ENCODE peak calls at places on chromosomes 12 and 14, in eight cellular contexts. N, W, X, D, E, K, V and O are unnamed samples.

GRCh38 chr12:94585624-94586023 is 64.7 kb downstream of the TMCC3 start:
- DNase-seq in W (no peak), E (no peak), K (no peak), X (no peak), D (no peak), N (no peak), V (no peak), O (no peak)

GRCh38 chr12:66813137-66813867 is 134.4 kb upstream of the GRIP1 start:
- DNase-seq in X (peak; percentile 5), E (no peak), N (no peak), K (no peak), D (no peak), W (no peak), V (no peak), O (no peak)

GRCh38 chr14:99537399-99537798 is 56.2 kb downstream of the CCNK start:
- DNase-seq in D (peak; percentile 48), W (peak; percentile 37), E (no peak), K (peak; percentile 27), N (no peak), V (no peak), X (no peak), O (no peak)

GRCh38 chr14:104147346-104148125 is 9.1 kb downstream of the KIF26A start:
- DNase-seq in W (no peak), X (no peak), K (no peak), E (peak; percentile 53), D (no peak), N (peak; percentile 58), V (no peak), O (no peak)

GRCh38 chr14:77406718-77407117 is 16.6 kb downstream of the NOXRED1 start:
- DNase-seq in V (peak; percentile 81), W (no peak), D (no peak), N (no peak), X (peak; percentile 32), K (no peak), E (no peak), O (no peak)

GRCh38 chr12:106062693-106063092 is 76.1 kb downstream of the NUAK1 start:
- DNase-seq in X (no peak), E (no peak), K (peak; percentile 42), D (no peak), N (no peak), W (no peak), V (no peak), O (no peak)

GRCh38 chr12:99765469-99766114 is 118.0 kb downstream of the GARIN6 start:
- DNase-seq in W (no peak), N (no peak), K (no peak), V (no peak), D (no peak), X (no peak), E (no peak), O (no peak)

GRCh38 chr14:55383541-55384140 is 28.0 kb downstream of the ATG14 start:
- DNase-seq in X (peak; percentile 85), D (no peak), E (no peak), V (no peak), N (no peak), W (no peak), K (no peak), O (no peak)

GRCh38 chr12:59698599-59698998 is 102.8 kb downstream of the SLC16A7 start:
- DNase-seq in K (no peak), V (peak; percentile 38), N (no peak), X (no peak), W (no peak), E (no peak), D (no peak), O (no peak)

GRCh38 chr12:44571031-44571550 is 305.0 kb downstream of the NELL2 start:
- DNase-seq in E (no peak), V (no peak), K (no peak), D (no peak), W (no peak), X (no peak), N (no peak), O (no peak)

GRCh38 chr12:79409562-79409961 is 281.2 kb downstream of the PAWR start:
- DNase-seq in V (no peak), E (no peak), N (no peak), W (no peak), K (peak; percentile 37), D (no peak), X (no peak), O (no peak)

GRCh38 chr14:49950275-49951250 is 57.7 kb downstream of the ARF6 start:
- DNase-seq in N (no peak), D (no peak), K (peak; percentile 18), V (no peak), E (no peak), W (no peak), X (no peak), O (peak; percentile 66)

GRCh38 chr12:55619352-55620138 is 17.1 kb upstream of the OR10P1 start:
- DNase-seq in X (peak; percentile 88), D (peak; percentile 94), E (peak; percentile 54), W (no peak), V (peak; percentile 89), K (peak; percentile 95), N (peak; percentile 62), O (peak; percentile 91)

GRCh38 chr12:73452672-73453469 is 1084.8 kb upstream of the ATXN7L3B start:
- DNase-seq in K (no peak), E (no peak), W (no peak), V (no peak), X (no peak), N (no peak), D (no peak), O (no peak)

GRCh38 chr12:108349245-108349644 is 10.1 kb upstream of the CMKLR1 start:
- DNase-seq in X (no peak), V (no peak), N (no peak), K (no peak), W (no peak), E (no peak), D (no peak), O (no peak)

GRCh38 chr12:47773062-47773857 is at the start of gene SLC48A1:
- DNase-seq in E (peak; percentile 85), K (peak; percentile 54), V (peak; percentile 80), N (peak; percentile 97), X (peak; percentile 84), W (peak; percentile 80), D (peak; percentile 72), O (no peak)

GRCh38 chr12:25200703-25201102 is 5.7 kb downstream of the ETFRF1 start:
- DNase-seq in N (no peak), X (no peak), D (no peak), V (no peak), W (no peak), K (peak; percentile 16), E (no peak), O (no peak)

GRCh38 chr12:64352181-64352580 is 38.4 kb downstream of the C12orf56 start:
- DNase-seq in E (peak; percentile 53), K (no peak), V (peak; percentile 31), N (no peak), X (peak; percentile 45), W (peak; percentile 17), D (peak; percentile 24), O (no peak)

GRCh38 chr14:64292197-64292596 is 2.0 kb downstream of the ESR2 start:
- DNase-seq in X (no peak), V (no peak), N (no peak), K (no peak), E (no peak), D (no peak), W (no peak), O (no peak)

GRCh38 chr12:57533108-57533507 is 10.5 kb downstream of the MBD6 start:
- DNase-seq in W (no peak), X (no peak), D (no peak), N (no peak), E (no peak), V (no peak), K (no peak), O (no peak)

GRCh38 chr14:100910888-100911664 is 7.6 kb upstream of the RTL1 start:
- DNase-seq in D (no peak), W (no peak), X (no peak), V (no peak), N (no peak), K (no peak), E (peak; percentile 43), O (no peak)

GRCh38 chr12:90122716-90123115 is 414.1 kb upstream of the ATP2B1 start:
- DNase-seq in D (no peak), V (no peak), N (no peak), E (no peak), X (no peak), K (peak; percentile 54), W (no peak), O (no peak)

GRCh38 chr12:124607681-124608425 is 40.4 kb upstream of the NCOR2 start:
- DNase-seq in N (no peak), E (no peak), K (no peak), X (no peak), W (no peak), D (no peak), V (peak; percentile 43), O (no peak)

GRCh38 chr14:106372870-106373657 is 846.7 kb downstream of the TMEM121 start:
- DNase-seq in K (no peak), V (peak; percentile 64), X (peak; percentile 75), N (peak; percentile 81), E (peak; percentile 65), D (peak; percentile 51), W (peak; percentile 32), O (peak; percentile 7)
- TF ChIP-seq MAX in K (no peak), V (no peak), X (no peak), N (no peak), E (no peak), D (no peak), W (no peak), O (no peak)

DNA sequence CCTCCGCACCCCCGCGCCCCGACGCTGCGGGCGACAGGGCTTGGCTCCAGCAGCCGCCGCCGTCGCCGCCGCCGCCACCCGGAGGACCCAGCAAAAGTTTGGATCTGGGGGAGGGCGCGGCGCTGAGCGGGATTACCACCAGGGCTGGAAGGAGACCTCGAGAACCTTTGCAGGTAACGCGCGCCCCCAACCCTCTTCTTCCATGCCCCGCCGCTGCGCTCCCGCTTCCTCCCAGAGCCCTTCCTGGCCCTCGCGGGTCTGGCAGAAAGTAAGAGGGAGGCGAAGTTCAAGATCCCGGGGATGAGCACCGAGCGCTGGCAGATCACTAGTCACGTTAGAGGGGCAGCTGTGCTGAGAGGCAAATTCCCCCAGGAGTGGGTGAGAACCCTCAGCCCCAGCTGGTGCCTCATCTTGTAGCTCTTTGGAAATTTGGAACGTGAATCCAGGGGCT is 3.9 kb downstream of the FLRT2 start:
- DNase-seq in N (no peak), D (no peak), E (peak; percentile 74), K (peak; percentile 24), X (no peak), W (peak; percentile 56), V (no peak), O (no peak)
- TF ChIP-seq MAX in N (no peak), D (no peak), E (no peak), K (no peak), X (no peak), W (no peak), V (no peak), O (no peak)

DNA sequence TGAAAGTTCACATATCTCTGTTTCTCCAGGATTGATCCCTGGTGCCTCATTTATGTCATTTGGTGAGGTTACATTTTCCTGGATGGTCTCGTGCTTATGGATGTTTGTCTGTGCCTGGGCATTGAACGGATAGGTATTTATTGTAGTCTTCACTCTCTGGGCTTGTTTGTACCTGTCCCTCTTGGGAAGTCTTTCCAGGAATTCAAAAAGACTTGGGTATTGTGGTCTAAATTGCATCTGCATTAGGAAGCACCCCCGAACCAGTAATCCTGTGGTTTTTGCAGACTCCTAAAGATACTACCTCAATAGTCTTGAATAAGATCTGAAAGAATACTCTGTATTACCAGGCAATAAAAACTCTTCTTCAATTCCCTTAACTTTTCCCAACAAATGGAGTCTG is 720.8 kb downstream of the SLC6A15 start:
- DNase-seq in W (no peak), N (no peak), K (no peak), X (no peak), D (no peak), E (no peak), V (no peak), O (no peak)
- TF ChIP-seq MAX in W (no peak), N (no peak), K (no peak), X (no peak), D (no peak), E (no peak), V (no peak), O (no peak)

GRCh38 chr14:23119362-23120327 is 590 bp upstream of the CEBPE start:
- DNase-seq in D (no peak), X (no peak), E (no peak), N (no peak), K (no peak), V (peak; percentile 96), W (no peak), O (no peak)
- TF ChIP-seq MAX in D (no peak), X (no peak), E (no peak), N (no peak), K (no peak), V (peak; percentile 32), W (no peak), O (no peak)